ENCODE peak calls at places on chromosomes 12 and 14, in eight cellular contexts. One of them, this sample, is unnamed.

GRCh38 chr12:53791735-53792326 is 40.1 kb upstream of the CISTR start:
- DNase-seq in astrocyte of the spinal cord: no peak
- DNase-seq in CD8-positive, alpha-beta T cell: peak
- DNase-seq in PC-3: peak
- DNase-seq in choroid plexus epithelial cell: no peak
- DNase-seq in naive thymus-derived CD8-positive, alpha-beta T cell: peak
- DNase-seq in anterior cingulate cortex: no peak
- DNase-seq in frontal cortex: no peak
- DNase-seq in this sample: peak

GRCh38 chr12:101773560-101774206 is 34.4 kb upstream of the SYCP3 start:
- DNase-seq in anterior cingulate cortex: no peak
- DNase-seq in PC-3: peak
- DNase-seq in CD8-positive, alpha-beta T cell: peak
- DNase-seq in frontal cortex: peak
- DNase-seq in astrocyte of the spinal cord: peak
- DNase-seq in choroid plexus epithelial cell: peak
- DNase-seq in naive thymus-derived CD8-positive, alpha-beta T cell: peak
- DNase-seq in this sample: peak

GRCh38 chr12:115375188-115375991 is 691.4 kb upstream of the TBX3 start:
- DNase-seq in choroid plexus epithelial cell: peak
- DNase-seq in PC-3: peak
- DNase-seq in anterior cingulate cortex: no peak
- DNase-seq in naive thymus-derived CD8-positive, alpha-beta T cell: peak
- DNase-seq in astrocyte of the spinal cord: peak
- DNase-seq in CD8-positive, alpha-beta T cell: no peak
- DNase-seq in frontal cortex: no peak
- DNase-seq in this sample: peak

GRCh38 chr14:22547309-22547947 is 41.6 kb downstream of the DAD1 start:
- DNase-seq in CD8-positive, alpha-beta T cell: peak
- DNase-seq in PC-3: no peak
- DNase-seq in anterior cingulate cortex: no peak
- DNase-seq in frontal cortex: no peak
- DNase-seq in astrocyte of the spinal cord: no peak
- DNase-seq in choroid plexus epithelial cell: no peak
- DNase-seq in naive thymus-derived CD8-positive, alpha-beta T cell: no peak
- DNase-seq in this sample: no peak

GRCh38 chr12:6092784-6093722 is 31.4 kb downstream of the VWF start:
- DNase-seq in naive thymus-derived CD8-positive, alpha-beta T cell: no peak
- DNase-seq in astrocyte of the spinal cord: peak
- DNase-seq in choroid plexus epithelial cell: peak
- DNase-seq in frontal cortex: no peak
- DNase-seq in anterior cingulate cortex: no peak
- DNase-seq in PC-3: peak
- DNase-seq in CD8-positive, alpha-beta T cell: no peak
- DNase-seq in this sample: peak

GRCh38 chr14:104169765-104170113 is 31.4 kb downstream of the KIF26A start:
- DNase-seq in choroid plexus epithelial cell: no peak
- DNase-seq in astrocyte of the spinal cord: no peak
- DNase-seq in PC-3: no peak
- DNase-seq in CD8-positive, alpha-beta T cell: no peak
- DNase-seq in anterior cingulate cortex: no peak
- DNase-seq in frontal cortex: no peak
- DNase-seq in naive thymus-derived CD8-positive, alpha-beta T cell: no peak
- DNase-seq in this sample: no peak

GRCh38 chr14:104537613-104537988 is 42.0 kb upstream of the C14orf180 start:
- DNase-seq in choroid plexus epithelial cell: no peak
- DNase-seq in frontal cortex: no peak
- DNase-seq in naive thymus-derived CD8-positive, alpha-beta T cell: no peak
- DNase-seq in anterior cingulate cortex: no peak
- DNase-seq in CD8-positive, alpha-beta T cell: no peak
- DNase-seq in PC-3: peak
- DNase-seq in astrocyte of the spinal cord: no peak
- DNase-seq in this sample: no peak

GRCh38 chr12:102571889-102572288 is 91.5 kb upstream of the IGF1 start:
- DNase-seq in naive thymus-derived CD8-positive, alpha-beta T cell: no peak
- DNase-seq in CD8-positive, alpha-beta T cell: no peak
- DNase-seq in astrocyte of the spinal cord: no peak
- DNase-seq in frontal cortex: no peak
- DNase-seq in PC-3: no peak
- DNase-seq in choroid plexus epithelial cell: no peak
- DNase-seq in anterior cingulate cortex: no peak
- DNase-seq in this sample: no peak

GRCh38 chr12:123498126-123498825 is 35.2 kb downstream of the RILPL1 start:
- DNase-seq in naive thymus-derived CD8-positive, alpha-beta T cell: no peak
- DNase-seq in astrocyte of the spinal cord: no peak
- DNase-seq in PC-3: no peak
- DNase-seq in anterior cingulate cortex: no peak
- DNase-seq in choroid plexus epithelial cell: no peak
- DNase-seq in frontal cortex: no peak
- DNase-seq in CD8-positive, alpha-beta T cell: no peak
- DNase-seq in this sample: no peak

GRCh38 chr14:92362781-92363235 is 39.8 kb downstream of the SLC24A4 start:
- DNase-seq in astrocyte of the spinal cord: no peak
- DNase-seq in CD8-positive, alpha-beta T cell: no peak
- DNase-seq in anterior cingulate cortex: no peak
- DNase-seq in choroid plexus epithelial cell: no peak
- DNase-seq in naive thymus-derived CD8-positive, alpha-beta T cell: no peak
- DNase-seq in PC-3: peak
- DNase-seq in frontal cortex: no peak
- DNase-seq in this sample: no peak

GRCh38 chr14:104732355-104732804 is 8.4 kb downstream of the ADSS1 start:
- DNase-seq in frontal cortex: no peak
- DNase-seq in naive thymus-derived CD8-positive, alpha-beta T cell: no peak
- DNase-seq in CD8-positive, alpha-beta T cell: no peak
- DNase-seq in anterior cingulate cortex: no peak
- DNase-seq in PC-3: no peak
- DNase-seq in choroid plexus epithelial cell: no peak
- DNase-seq in astrocyte of the spinal cord: no peak
- DNase-seq in this sample: peak

GRCh38 chr12:122929812-122930211 is 33.9 kb upstream of the VPS37B start:
- DNase-seq in PC-3: no peak
- DNase-seq in frontal cortex: no peak
- DNase-seq in naive thymus-derived CD8-positive, alpha-beta T cell: no peak
- DNase-seq in anterior cingulate cortex: no peak
- DNase-seq in choroid plexus epithelial cell: no peak
- DNase-seq in CD8-positive, alpha-beta T cell: no peak
- DNase-seq in astrocyte of the spinal cord: no peak
- DNase-seq in this sample: no peak

GRCh38 chr14:68783408-68784297 is 9.2 kb downstream of the ZFP36L1 start:
- DNase-seq in naive thymus-derived CD8-positive, alpha-beta T cell: no peak
- DNase-seq in CD8-positive, alpha-beta T cell: no peak
- DNase-seq in frontal cortex: no peak
- DNase-seq in anterior cingulate cortex: no peak
- DNase-seq in PC-3: peak
- DNase-seq in astrocyte of the spinal cord: no peak
- DNase-seq in choroid plexus epithelial cell: no peak
- DNase-seq in this sample: no peak

GRCh38 chr12:5587701-5588100 is 155.8 kb downstream of the NTF3 start:
- DNase-seq in astrocyte of the spinal cord: no peak
- DNase-seq in CD8-positive, alpha-beta T cell: no peak
- DNase-seq in naive thymus-derived CD8-positive, alpha-beta T cell: no peak
- DNase-seq in choroid plexus epithelial cell: no peak
- DNase-seq in frontal cortex: no peak
- DNase-seq in anterior cingulate cortex: no peak
- DNase-seq in PC-3: no peak
- DNase-seq in this sample: no peak

GRCh38 chr12:62291888-62292760 is 31.9 kb downstream of the USP15 start:
- DNase-seq in frontal cortex: no peak
- DNase-seq in CD8-positive, alpha-beta T cell: no peak
- DNase-seq in astrocyte of the spinal cord: peak
- DNase-seq in anterior cingulate cortex: no peak
- DNase-seq in choroid plexus epithelial cell: peak
- DNase-seq in PC-3: peak
- DNase-seq in naive thymus-derived CD8-positive, alpha-beta T cell: no peak
- DNase-seq in this sample: no peak

GRCh38 chr14:50978521-50978871 is 34.2 kb upstream of the PYGL start:
- DNase-seq in astrocyte of the spinal cord: no peak
- DNase-seq in PC-3: no peak
- DNase-seq in naive thymus-derived CD8-positive, alpha-beta T cell: no peak
- DNase-seq in anterior cingulate cortex: no peak
- DNase-seq in choroid plexus epithelial cell: no peak
- DNase-seq in frontal cortex: no peak
- DNase-seq in CD8-positive, alpha-beta T cell: no peak
- DNase-seq in this sample: no peak

GRCh38 chr12:122862872-122863701 is 27.8 kb downstream of the HIP1R start:
- DNase-seq in PC-3: peak
- DNase-seq in naive thymus-derived CD8-positive, alpha-beta T cell: no peak
- DNase-seq in frontal cortex: peak
- DNase-seq in astrocyte of the spinal cord: no peak
- DNase-seq in CD8-positive, alpha-beta T cell: peak
- DNase-seq in anterior cingulate cortex: no peak
- DNase-seq in choroid plexus epithelial cell: no peak
- DNase-seq in this sample: peak

GRCh38 chr12:51188359-51189051 is 15.6 kb upstream of the TFCP2 start:
- DNase-seq in astrocyte of the spinal cord: no peak
- DNase-seq in naive thymus-derived CD8-positive, alpha-beta T cell: no peak
- DNase-seq in choroid plexus epithelial cell: no peak
- DNase-seq in frontal cortex: no peak
- DNase-seq in anterior cingulate cortex: no peak
- DNase-seq in CD8-positive, alpha-beta T cell: no peak
- DNase-seq in PC-3: no peak
- DNase-seq in this sample: no peak

GRCh38 chr12:107454431-107454830 is 231.2 kb upstream of the PWP1 start:
- DNase-seq in CD8-positive, alpha-beta T cell: no peak
- DNase-seq in PC-3: no peak
- DNase-seq in anterior cingulate cortex: no peak
- DNase-seq in naive thymus-derived CD8-positive, alpha-beta T cell: no peak
- DNase-seq in choroid plexus epithelial cell: no peak
- DNase-seq in frontal cortex: no peak
- DNase-seq in astrocyte of the spinal cord: no peak
- DNase-seq in this sample: no peak

GRCh38 chr12:116009805-116010204 is 267.7 kb downstream of the MED13L start:
- DNase-seq in naive thymus-derived CD8-positive, alpha-beta T cell: no peak
- DNase-seq in anterior cingulate cortex: no peak
- DNase-seq in CD8-positive, alpha-beta T cell: no peak
- DNase-seq in choroid plexus epithelial cell: no peak
- DNase-seq in astrocyte of the spinal cord: no peak
- DNase-seq in frontal cortex: no peak
- DNase-seq in PC-3: peak
- DNase-seq in this sample: peak

GRCh38 chr12:64181504-64182291 is 40.4 kb downstream of the KICS2 start:
- DNase-seq in CD8-positive, alpha-beta T cell: no peak
- DNase-seq in frontal cortex: peak
- DNase-seq in naive thymus-derived CD8-positive, alpha-beta T cell: no peak
- DNase-seq in choroid plexus epithelial cell: peak
- DNase-seq in PC-3: peak
- DNase-seq in astrocyte of the spinal cord: peak
- DNase-seq in anterior cingulate cortex: no peak
- DNase-seq in this sample: peak

GRCh38 chr14:91817566-91818325 is 49.6 kb downstream of the TC2N start:
- DNase-seq in astrocyte of the spinal cord: no peak
- DNase-seq in choroid plexus epithelial cell: no peak
- DNase-seq in PC-3: no peak
- DNase-seq in anterior cingulate cortex: no peak
- DNase-seq in frontal cortex: no peak
- DNase-seq in CD8-positive, alpha-beta T cell: no peak
- DNase-seq in naive thymus-derived CD8-positive, alpha-beta T cell: no peak
- DNase-seq in this sample: no peak

GRCh38 chr12:123097521-123098084 is 53.3 kb downstream of the PITPNM2 start:
- DNase-seq in frontal cortex: no peak
- DNase-seq in CD8-positive, alpha-beta T cell: no peak
- DNase-seq in naive thymus-derived CD8-positive, alpha-beta T cell: no peak
- DNase-seq in anterior cingulate cortex: no peak
- DNase-seq in choroid plexus epithelial cell: no peak
- DNase-seq in PC-3: no peak
- DNase-seq in astrocyte of the spinal cord: no peak
- DNase-seq in this sample: no peak

GRCh38 chr12:105031061-105031807 is 45.1 kb downstream of the NOPCHAP1 start:
- DNase-seq in PC-3: no peak
- DNase-seq in CD8-positive, alpha-beta T cell: no peak
- DNase-seq in frontal cortex: no peak
- DNase-seq in choroid plexus epithelial cell: no peak
- DNase-seq in naive thymus-derived CD8-positive, alpha-beta T cell: no peak
- DNase-seq in astrocyte of the spinal cord: no peak
- DNase-seq in anterior cingulate cortex: no peak
- DNase-seq in this sample: no peak

GRCh38 chr14:34064349-34064748 is 113.5 kb upstream of the EGLN3 start:
- DNase-seq in anterior cingulate cortex: no peak
- DNase-seq in astrocyte of the spinal cord: peak
- DNase-seq in CD8-positive, alpha-beta T cell: no peak
- DNase-seq in naive thymus-derived CD8-positive, alpha-beta T cell: no peak
- DNase-seq in frontal cortex: no peak
- DNase-seq in choroid plexus epithelial cell: no peak
- DNase-seq in PC-3: no peak
- DNase-seq in this sample: no peak

GRCh38 chr12:43776498-43776897 is 17.7 kb downstream of the IRAK4 start:
- DNase-seq in anterior cingulate cortex: no peak
- DNase-seq in PC-3: peak
- DNase-seq in naive thymus-derived CD8-positive, alpha-beta T cell: peak
- DNase-seq in choroid plexus epithelial cell: peak
- DNase-seq in frontal cortex: no peak
- DNase-seq in CD8-positive, alpha-beta T cell: no peak
- DNase-seq in astrocyte of the spinal cord: peak
- DNase-seq in this sample: peak

GRCh38 chr12:42162940-42163339 is 18.3 kb upstream of the GXYLT1 start:
- DNase-seq in astrocyte of the spinal cord: no peak
- DNase-seq in anterior cingulate cortex: no peak
- DNase-seq in naive thymus-derived CD8-positive, alpha-beta T cell: no peak
- DNase-seq in choroid plexus epithelial cell: no peak
- DNase-seq in CD8-positive, alpha-beta T cell: no peak
- DNase-seq in PC-3: no peak
- DNase-seq in frontal cortex: no peak
- DNase-seq in this sample: no peak

GRCh38 chr12:12715128-12715458 is 2.1 kb upstream of the CDKN1B start:
- DNase-seq in CD8-positive, alpha-beta T cell: no peak
- DNase-seq in naive thymus-derived CD8-positive, alpha-beta T cell: no peak
- DNase-seq in frontal cortex: no peak
- DNase-seq in anterior cingulate cortex: no peak
- DNase-seq in choroid plexus epithelial cell: no peak
- DNase-seq in PC-3: no peak
- DNase-seq in astrocyte of the spinal cord: no peak
- DNase-seq in this sample: no peak

GRCh38 chr12:51777457-51777856 is 71.1 kb downstream of the FIGNL2 start:
- DNase-seq in naive thymus-derived CD8-positive, alpha-beta T cell: no peak
- DNase-seq in CD8-positive, alpha-beta T cell: no peak
- DNase-seq in choroid plexus epithelial cell: no peak
- DNase-seq in frontal cortex: no peak
- DNase-seq in PC-3: no peak
- DNase-seq in astrocyte of the spinal cord: no peak
- DNase-seq in anterior cingulate cortex: no peak
- DNase-seq in this sample: no peak

GRCh38 chr12:121025442-121026226 is 9.3 kb upstream of the C12orf43 start:
- DNase-seq in CD8-positive, alpha-beta T cell: no peak
- DNase-seq in naive thymus-derived CD8-positive, alpha-beta T cell: no peak
- DNase-seq in choroid plexus epithelial cell: no peak
- DNase-seq in PC-3: peak
- DNase-seq in frontal cortex: no peak
- DNase-seq in anterior cingulate cortex: no peak
- DNase-seq in astrocyte of the spinal cord: no peak
- DNase-seq in this sample: peak

GRCh38 chr12:131113562-131113961 is 159.9 kb downstream of the ADGRD1 start:
- DNase-seq in astrocyte of the spinal cord: no peak
- DNase-seq in frontal cortex: no peak
- DNase-seq in CD8-positive, alpha-beta T cell: no peak
- DNase-seq in PC-3: no peak
- DNase-seq in choroid plexus epithelial cell: no peak
- DNase-seq in anterior cingulate cortex: no peak
- DNase-seq in naive thymus-derived CD8-positive, alpha-beta T cell: no peak
- DNase-seq in this sample: no peak

GRCh38 chr12:2963760-2964292 is 4.6 kb downstream of the TEAD4 start:
- DNase-seq in PC-3: no peak
- DNase-seq in astrocyte of the spinal cord: peak
- DNase-seq in naive thymus-derived CD8-positive, alpha-beta T cell: no peak
- DNase-seq in choroid plexus epithelial cell: peak
- DNase-seq in anterior cingulate cortex: no peak
- DNase-seq in frontal cortex: no peak
- DNase-seq in CD8-positive, alpha-beta T cell: no peak
- DNase-seq in this sample: no peak

This sample was measured in HT-29.